ENCODE peak calls at places on chromosomes 11 and 22, in eight cellular contexts. One of them, this sample, is unnamed.

GRCh38 chr22:46809153-46809885 is 46.9 kb downstream of the TBC1D22A start:
- DNase-seq in NCI-H2029: no peak
- DNase-seq in NCI-H146: no peak
- DNase-seq in WTC11: no peak
- DNase-seq in fibroblast of lung: no peak
- DNase-seq in KG1: no peak
- DNase-seq in central memory CD8-positive, alpha-beta T cell: no peak
- DNase-seq in left colon: no peak
- DNase-seq in this sample: no peak

GRCh38 chr11:13140028-13140870 is 131.1 kb downstream of the RASSF10 start:
- DNase-seq in NCI-H2029: peak; percentile 76
- DNase-seq in NCI-H146: no peak
- DNase-seq in WTC11: no peak
- DNase-seq in fibroblast of lung: no peak
- DNase-seq in KG1: no peak
- DNase-seq in central memory CD8-positive, alpha-beta T cell: no peak
- DNase-seq in left colon: peak; percentile 85
- DNase-seq in this sample: no peak

GRCh38 chr11:19931141-19931767 is 218.6 kb downstream of the NAV2 start:
- DNase-seq in NCI-H2029: peak; percentile 36
- DNase-seq in NCI-H146: no peak
- DNase-seq in WTC11: no peak
- DNase-seq in fibroblast of lung: peak; percentile 33
- DNase-seq in KG1: no peak
- DNase-seq in central memory CD8-positive, alpha-beta T cell: no peak
- DNase-seq in left colon: peak; percentile 52
- DNase-seq in this sample: no peak

GRCh38 chr11:62921573-62922188 is 518 bp upstream of the CHRM1 start:
- DNase-seq in NCI-H2029: peak; percentile 57
- DNase-seq in NCI-H146: no peak
- DNase-seq in WTC11: no peak
- DNase-seq in fibroblast of lung: no peak
- DNase-seq in KG1: no peak
- DNase-seq in central memory CD8-positive, alpha-beta T cell: no peak
- DNase-seq in left colon: no peak
- DNase-seq in this sample: no peak

GRCh38 chr11:110032257-110032656 is 60.9 kb upstream of the ZC3H12C start:
- DNase-seq in NCI-H2029: no peak
- DNase-seq in NCI-H146: no peak
- DNase-seq in WTC11: no peak
- DNase-seq in fibroblast of lung: no peak
- DNase-seq in KG1: no peak
- DNase-seq in central memory CD8-positive, alpha-beta T cell: no peak
- DNase-seq in left colon: no peak
- DNase-seq in this sample: no peak

GRCh38 chr22:45604239-45604711 is 67.4 kb upstream of the ATXN10 start:
- DNase-seq in NCI-H2029: no peak
- DNase-seq in NCI-H146: no peak
- DNase-seq in WTC11: no peak
- DNase-seq in fibroblast of lung: no peak
- DNase-seq in KG1: no peak
- DNase-seq in central memory CD8-positive, alpha-beta T cell: no peak
- DNase-seq in left colon: no peak
- DNase-seq in this sample: no peak

GRCh38 chr22:46500201-46500600 is 37.2 kb downstream of the CELSR1 start:
- DNase-seq in NCI-H2029: no peak
- DNase-seq in NCI-H146: peak; percentile 91
- DNase-seq in WTC11: peak; percentile 76
- DNase-seq in fibroblast of lung: no peak
- DNase-seq in KG1: no peak
- DNase-seq in central memory CD8-positive, alpha-beta T cell: no peak
- DNase-seq in left colon: no peak
- DNase-seq in this sample: no peak

GRCh38 chr11:124748481-124749338 is 3.3 kb downstream of the VSIG2 start:
- DNase-seq in NCI-H2029: no peak
- DNase-seq in NCI-H146: no peak
- DNase-seq in WTC11: no peak
- DNase-seq in fibroblast of lung: no peak
- DNase-seq in KG1: no peak
- DNase-seq in central memory CD8-positive, alpha-beta T cell: no peak
- DNase-seq in left colon: no peak
- DNase-seq in this sample: no peak

GRCh38 chr11:10351768-10352641 is 47.1 kb downstream of the ADM start:
- DNase-seq in NCI-H2029: peak; percentile 92
- DNase-seq in NCI-H146: peak; percentile 96
- DNase-seq in WTC11: peak; percentile 84
- DNase-seq in fibroblast of lung: peak; percentile 97
- DNase-seq in KG1: no peak
- DNase-seq in central memory CD8-positive, alpha-beta T cell: no peak
- DNase-seq in left colon: peak; percentile 53
- DNase-seq in this sample: no peak

GRCh38 chr11:110445428-110445827 is 15.7 kb downstream of the FDX1 start:
- DNase-seq in NCI-H2029: no peak
- DNase-seq in NCI-H146: no peak
- DNase-seq in WTC11: no peak
- DNase-seq in fibroblast of lung: peak; percentile 45
- DNase-seq in KG1: no peak
- DNase-seq in central memory CD8-positive, alpha-beta T cell: no peak
- DNase-seq in left colon: no peak
- DNase-seq in this sample: no peak

GRCh38 chr11:66361502-66361941 is 10.0 kb downstream of the SLC29A2 start:
- DNase-seq in NCI-H2029: no peak
- DNase-seq in NCI-H146: no peak
- DNase-seq in WTC11: no peak
- DNase-seq in fibroblast of lung: no peak
- DNase-seq in KG1: no peak
- DNase-seq in central memory CD8-positive, alpha-beta T cell: no peak
- DNase-seq in left colon: no peak
- DNase-seq in this sample: no peak

GRCh38 chr11:2363816-2364370 is 13.2 kb upstream of the CD81 start:
- DNase-seq in NCI-H2029: no peak
- DNase-seq in NCI-H146: no peak
- DNase-seq in WTC11: no peak
- DNase-seq in fibroblast of lung: no peak
- DNase-seq in KG1: no peak
- DNase-seq in central memory CD8-positive, alpha-beta T cell: no peak
- DNase-seq in left colon: no peak
- DNase-seq in this sample: no peak

GRCh38 chr11:90468923-90469322 is 246.1 kb upstream of the CHORDC1 start:
- DNase-seq in NCI-H2029: no peak
- DNase-seq in NCI-H146: no peak
- DNase-seq in WTC11: no peak
- DNase-seq in fibroblast of lung: peak; percentile 1
- DNase-seq in KG1: no peak
- DNase-seq in central memory CD8-positive, alpha-beta T cell: no peak
- DNase-seq in left colon: no peak
- DNase-seq in this sample: no peak

GRCh38 chr11:35162795-35163194 is 23.8 kb downstream of the CD44 start:
- DNase-seq in NCI-H2029: no peak
- DNase-seq in NCI-H146: no peak
- DNase-seq in WTC11: no peak
- DNase-seq in fibroblast of lung: peak; percentile 61
- DNase-seq in KG1: no peak
- DNase-seq in central memory CD8-positive, alpha-beta T cell: no peak
- DNase-seq in left colon: no peak
- DNase-seq in this sample: no peak

This sample was measured in mesothelial cell of epicardium.